ENCODE peak calls at places on chromosomes 4 and X, in six cellular contexts. N is A549, U is ovary, P is suprapubic skin, V is H1, Y is tibial nerve. F is an unnamed sample.
A peak's percentile ranks its signal among the peaks of the same experiment; 100 is the strongest.

GRCh38 chrX:43676960-43677582 is 21.0 kb downstream of the MAOA start:
- DNase-seq in N (no peak), U (no peak), P (no peak), V (no peak), Y (no peak), F (no peak)

GRCh38 chrX:40172169-40172979 is 74.6 kb upstream of the BCOR start:
- DNase-seq in N (no peak), U (peak; percentile 76), P (peak; percentile 78), V (no peak), Y (no peak), F (peak; percentile 72)

GRCh38 chr4:47926667-47927258 is 12.4 kb upstream of the NFXL1 start:
- DNase-seq in N (peak; percentile 24), U (peak; percentile 24), P (no peak), V (no peak), Y (no peak), F (peak; percentile 61)

GRCh38 chr4:7630559-7631287 is 196.0 kb upstream of the PSAPL1 start:
- DNase-seq in N (peak; percentile 38), U (peak; percentile 78), P (no peak), V (no peak), Y (peak; percentile 53), F (no peak)

GRCh38 chr4:5874811-5875465 is 17.9 kb downstream of the CRMP1 start:
- DNase-seq in N (no peak), U (no peak), P (no peak), V (no peak), Y (no peak), F (no peak)

GRCh38 chr4:81482344-81482743 is 10.6 kb upstream of the RASGEF1B start:
- DNase-seq in N (no peak), U (no peak), P (no peak), V (no peak), Y (no peak), F (no peak)

GRCh38 chrX:153673398-153674218 is at the start of gene PNCK:
- DNase-seq in N (no peak), U (no peak), P (no peak), V (no peak), Y (no peak), F (no peak)

GRCh38 chr4:173318648-173319211 is 15.4 kb downstream of the HMGB2 start:
- DNase-seq in N (no peak), U (no peak), P (no peak), V (no peak), Y (no peak), F (no peak)

GRCh38 chr4:177546745-177547144 is 104.5 kb upstream of the AGA start:
- DNase-seq in N (no peak), U (no peak), P (no peak), V (no peak), Y (no peak), F (no peak)

GRCh38 chrX:78769356-78769755 is 21.8 kb downstream of the LPAR4 start:
- DNase-seq in N (no peak), U (no peak), P (no peak), V (no peak), Y (no peak), F (no peak)

GRCh38 chrX:153381684-153382532 is 19.2 kb downstream of the PNMA6E start:
- DNase-seq in N (peak; percentile 19), U (peak; percentile 83), P (no peak), V (no peak), Y (no peak), F (no peak)

GRCh38 chrX:21509912-21510311 is 135.7 kb downstream of the CNKSR2 start:
- DNase-seq in N (no peak), U (no peak), P (no peak), V (no peak), Y (no peak), F (no peak)

GRCh38 chr4:94126669-94127068 is 81.0 kb upstream of the SMARCAD1 start:
- DNase-seq in N (no peak), U (no peak), P (no peak), V (no peak), Y (no peak), F (no peak)

GRCh38 chrX:19649227-19650009 is 134.1 kb upstream of the MAP3K15 start:
- DNase-seq in N (no peak), U (no peak), P (no peak), V (no peak), Y (no peak), F (no peak)

GRCh38 chr4:185532795-185533324 is 2.4 kb downstream of the PDLIM3 start:
- DNase-seq in N (no peak), U (no peak), P (no peak), V (no peak), Y (no peak), F (no peak)

GRCh38 chr4:113222431-113222979 is 173.1 kb downstream of the ANK2 start:
- DNase-seq in N (no peak), U (no peak), P (no peak), V (no peak), Y (no peak), F (no peak)

GRCh38 chr4:124686279-124686678 is 26.3 kb downstream of the ANKRD50 start:
- DNase-seq in N (no peak), U (no peak), P (no peak), V (peak; percentile 41), Y (no peak), F (no peak)

GRCh38 chrX:65668362-65669310 is 1.2 kb downstream of the MSN start:
- DNase-seq in N (peak; percentile 23), U (peak; percentile 73), P (peak; percentile 80), V (no peak), Y (peak; percentile 31), F (peak; percentile 30)

GRCh38 chr4:173531085-173531965 is 1.3 kb upstream of the HAND2 start:
- DNase-seq in N (no peak), U (peak; percentile 52), P (no peak), V (no peak), Y (no peak), F (no peak)

GRCh38 chr4:2673157-2673556 is 83.0 kb downstream of the TNIP2 start:
- DNase-seq in N (peak; percentile 7), U (no peak), P (no peak), V (no peak), Y (no peak), F (no peak)

GRCh38 chr4:113094802-113095201 is 45.3 kb downstream of the ANK2 start:
- DNase-seq in N (peak; percentile 8), U (no peak), P (no peak), V (no peak), Y (no peak), F (no peak)

GRCh38 chr4:27366424-27366823 is 505.8 kb downstream of the STIM2 start:
- DNase-seq in N (no peak), U (no peak), P (no peak), V (no peak), Y (no peak), F (no peak)

GRCh38 chr4:163384434-163384833 is 40.7 kb downstream of the NPY5R start:
- DNase-seq in N (no peak), U (no peak), P (no peak), V (no peak), Y (no peak), F (no peak)

GRCh38 chrX:54978448-54978847 is 15.5 kb downstream of the PFKFB1 start:
- DNase-seq in N (no peak), U (no peak), P (no peak), V (no peak), Y (no peak), F (no peak)

GRCh38 chr4:54898163-54898562 is 227.2 kb downstream of the KDR start:
- DNase-seq in N (no peak), U (no peak), P (no peak), V (no peak), Y (no peak), F (no peak)
- TF ChIP-seq EP300 in N (no peak), U (no peak), P (no peak), V (no peak), Y (no peak), F (no peak)

DNA sequence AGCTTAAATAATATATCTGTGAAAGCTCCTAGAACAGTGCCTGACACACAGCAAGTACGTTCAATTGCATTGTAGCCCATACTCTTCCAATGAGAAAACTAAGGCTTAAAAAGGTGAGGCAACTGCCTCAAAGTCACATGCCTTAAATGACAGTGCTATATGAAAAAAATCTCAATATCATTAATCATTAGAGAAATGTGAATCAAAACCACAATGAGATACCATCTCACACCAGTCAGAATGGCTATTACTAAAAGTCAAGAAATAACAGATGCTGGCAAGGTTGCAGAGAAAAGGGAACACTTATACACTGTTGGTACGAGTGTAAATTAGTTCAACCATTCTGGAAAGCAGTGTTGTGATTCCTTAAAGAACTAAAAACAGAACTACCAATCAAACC is 151.3 kb downstream of the CHIC2 start:
- DNase-seq in N (no peak), U (no peak), P (no peak), V (no peak), Y (no peak), F (no peak)
- H3K4me1 ChIP-seq in N (peaks cover 29% of the 10 kb centered on the region), U (peaks cover 2% of the 10 kb centered on the region), P (peaks cover 18% of the 10 kb centered on the region), V (no peaks in the 10 kb centered on the region), Y (no peaks in the 10 kb centered on the region), F (peaks cover 14% of the 10 kb centered on the region)

DNA sequence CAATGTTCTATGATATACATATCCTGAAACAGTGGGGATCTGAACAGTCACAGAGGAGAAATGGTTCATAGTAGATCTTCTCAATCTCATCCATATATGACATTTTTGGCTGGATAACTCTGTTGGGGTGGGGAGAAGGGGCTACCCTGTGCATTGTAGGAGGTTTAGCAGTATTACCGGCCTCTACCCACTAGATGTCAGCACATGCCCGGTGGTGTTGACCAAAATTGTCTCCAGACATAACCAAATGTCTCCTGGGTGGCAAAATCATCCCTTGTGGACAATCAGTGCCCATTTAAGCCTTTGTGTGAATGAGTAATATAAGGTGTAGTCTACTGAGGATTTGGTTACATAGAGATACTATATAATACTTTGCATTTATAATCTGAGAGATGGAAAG is 89.9 kb downstream of the PLS3 start:
- DNase-seq in N (peak; percentile 21), U (peak; percentile 38), P (no peak), V (no peak), Y (no peak), F (peak; percentile 31)
- H3K27ac ChIP-seq in N (no peak overlapping the region), U (no peak overlapping the region), P (no peak overlapping the region), V (peak overlapping the region; percentile 68), Y (no peak overlapping the region), F (no peak overlapping the region)

GRCh38 chr4:161920304-161921052 is 243.3 kb downstream of the FSTL5 start:
- DNase-seq in N (no peak), U (no peak), P (no peak), V (no peak), Y (no peak), F (no peak)

GRCh38 chr4:161919442-161920220 is 244.2 kb downstream of the FSTL5 start:
- DNase-seq in N (no peak), U (no peak), P (no peak), V (no peak), Y (no peak), F (no peak)

DNA sequence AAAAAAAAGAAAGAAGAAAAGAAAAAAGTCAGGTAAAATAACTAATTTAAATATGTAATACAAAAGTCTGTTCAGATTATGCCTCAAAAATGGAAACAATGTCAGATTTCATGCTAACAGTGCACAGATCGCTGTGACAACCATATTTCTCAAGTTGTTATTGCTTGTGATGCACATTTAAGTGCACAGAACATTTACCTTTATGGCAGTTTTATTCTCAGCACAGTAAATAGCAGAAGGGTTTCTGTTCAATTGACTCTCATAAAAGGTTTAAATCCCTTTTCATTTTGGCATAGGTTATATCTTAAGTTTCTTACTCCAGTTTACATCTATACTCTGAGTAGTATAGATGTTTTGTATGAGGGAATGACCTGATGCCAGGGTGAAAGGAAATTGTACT is 247.8 kb downstream of the FSTL5 start:
- DNase-seq in N (no peak), U (no peak), P (no peak), V (no peak), Y (no peak), F (no peak)
- TF ChIP-seq EP300 in N (no peak), U (no peak), P (no peak), V (no peak), Y (no peak), F (no peak)

F was measured in stomach.